ENCODE peak calls at places on chromosomes 6 and 20, in six cellular contexts. One of them, this sample, is unnamed.

GRCh38 chr6:34233867-34234266 is 2.8 kb upstream of the HMGA1 start:
- DNase-seq in breast epithelium: no peak
- DNase-seq in upper lobe of left lung: no peak
- DNase-seq in heart left ventricle: no peak
- DNase-seq in lung: no peak
- DNase-seq in A549: no peak
- DNase-seq in this sample: no peak

GRCh38 chr20:21693322-21693721 is 12.1 kb upstream of the PAX1 start:
- DNase-seq in heart left ventricle: no peak
- DNase-seq in A549: no peak
- DNase-seq in breast epithelium: no peak
- DNase-seq in lung: no peak
- DNase-seq in upper lobe of left lung: no peak
- DNase-seq in this sample: no peak

GRCh38 chr20:46253391-46253790 is 54.9 kb downstream of the CDH22 start:
- DNase-seq in lung: no peak
- DNase-seq in A549: peak
- DNase-seq in upper lobe of left lung: no peak
- DNase-seq in heart left ventricle: no peak
- DNase-seq in breast epithelium: no peak
- DNase-seq in this sample: no peak

GRCh38 chr6:94260755-94261154 is 841.4 kb upstream of the EPHA7 start:
- DNase-seq in heart left ventricle: no peak
- DNase-seq in upper lobe of left lung: no peak
- DNase-seq in lung: no peak
- DNase-seq in breast epithelium: no peak
- DNase-seq in A549: no peak
- DNase-seq in this sample: no peak

GRCh38 chr6:168884646-168885086 is 369.0 kb downstream of the THBS2 start:
- DNase-seq in A549: peak
- DNase-seq in lung: peak
- DNase-seq in heart left ventricle: peak
- DNase-seq in breast epithelium: peak
- DNase-seq in upper lobe of left lung: peak
- DNase-seq in this sample: peak

GRCh38 chr6:69164564-69165252 is 529.6 kb downstream of the ADGRB3 start:
- DNase-seq in upper lobe of left lung: no peak
- DNase-seq in heart left ventricle: no peak
- DNase-seq in lung: no peak
- DNase-seq in breast epithelium: no peak
- DNase-seq in A549: no peak
- DNase-seq in this sample: peak

GRCh38 chr6:155228549-155229166 is 35.2 kb upstream of the CLDN20 start:
- DNase-seq in lung: no peak
- DNase-seq in breast epithelium: no peak
- DNase-seq in heart left ventricle: no peak
- DNase-seq in A549: no peak
- DNase-seq in upper lobe of left lung: no peak
- DNase-seq in this sample: no peak

GRCh38 chr6:5435449-5435848 is 174.1 kb downstream of the FARS2 start:
- DNase-seq in breast epithelium: no peak
- DNase-seq in upper lobe of left lung: no peak
- DNase-seq in A549: no peak
- DNase-seq in heart left ventricle: no peak
- DNase-seq in lung: no peak
- DNase-seq in this sample: no peak

GRCh38 chr6:18262812-18263560 is 1.3 kb downstream of the DEK start:
- DNase-seq in breast epithelium: no peak
- DNase-seq in upper lobe of left lung: no peak
- DNase-seq in heart left ventricle: no peak
- DNase-seq in A549: no peak
- DNase-seq in lung: no peak
- DNase-seq in this sample: no peak

GRCh38 chr6:105259912-105260889 is 80.4 kb upstream of the POPDC3 start:
- DNase-seq in breast epithelium: no peak
- DNase-seq in A549: no peak
- DNase-seq in lung: no peak
- DNase-seq in upper lobe of left lung: no peak
- DNase-seq in heart left ventricle: no peak
- DNase-seq in this sample: peak

GRCh38 chr6:144266091-144266649 is 19.0 kb upstream of the UTRN start:
- DNase-seq in breast epithelium: peak
- DNase-seq in lung: peak
- DNase-seq in upper lobe of left lung: no peak
- DNase-seq in A549: peak
- DNase-seq in heart left ventricle: peak
- DNase-seq in this sample: peak

GRCh38 chr20:57650266-57650665 is 30.0 kb upstream of the ZBP1 start:
- DNase-seq in lung: no peak
- DNase-seq in upper lobe of left lung: no peak
- DNase-seq in breast epithelium: no peak
- DNase-seq in A549: peak
- DNase-seq in heart left ventricle: no peak
- DNase-seq in this sample: no peak

GRCh38 chr6:47485083-47485482 is 7.5 kb downstream of the CD2AP start:
- DNase-seq in A549: no peak
- DNase-seq in breast epithelium: no peak
- DNase-seq in heart left ventricle: no peak
- DNase-seq in lung: no peak
- DNase-seq in upper lobe of left lung: no peak
- DNase-seq in this sample: no peak

GRCh38 chr6:47484616-47485015 is 7.0 kb downstream of the CD2AP start:
- DNase-seq in A549: no peak
- DNase-seq in breast epithelium: no peak
- DNase-seq in upper lobe of left lung: no peak
- DNase-seq in heart left ventricle: no peak
- DNase-seq in lung: no peak
- DNase-seq in this sample: peak

GRCh38 chr6:47483853-47484546 is 6.4 kb downstream of the CD2AP start:
- DNase-seq in lung: no peak
- DNase-seq in A549: no peak
- DNase-seq in heart left ventricle: no peak
- DNase-seq in breast epithelium: no peak
- DNase-seq in upper lobe of left lung: no peak
- DNase-seq in this sample: no peak

GRCh38 chr6:47481806-47482205 is 4.2 kb downstream of the CD2AP start:
- DNase-seq in A549: no peak
- DNase-seq in breast epithelium: no peak
- DNase-seq in lung: no peak
- DNase-seq in heart left ventricle: no peak
- DNase-seq in upper lobe of left lung: no peak
- DNase-seq in this sample: no peak

DNA sequence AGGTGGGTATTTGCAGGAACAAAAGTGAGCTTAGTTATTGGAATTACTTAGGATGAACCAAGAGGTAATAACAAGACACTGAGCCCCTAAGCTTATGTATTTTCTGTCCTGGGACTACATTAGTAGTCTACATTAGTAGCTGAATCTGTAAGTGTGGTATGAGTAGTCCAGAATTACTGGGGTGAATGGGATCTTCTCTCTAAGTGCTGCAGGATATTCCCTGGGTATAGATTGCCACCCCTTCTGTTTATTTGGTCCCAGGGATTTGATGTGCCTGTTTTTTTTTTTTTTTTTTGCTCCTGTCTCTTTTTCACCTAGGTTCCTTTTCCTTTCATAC is 5.9 kb downstream of the CD2AP start:
- DNase-seq in lung: no peak
- DNase-seq in upper lobe of left lung: no peak
- DNase-seq in breast epithelium: no peak
- DNase-seq in heart left ventricle: no peak
- DNase-seq in A549: no peak
- DNase-seq in this sample: no peak
- H3K27ac ChIP-seq in lung: no peak
- H3K27ac ChIP-seq in upper lobe of left lung: no peak
- H3K27ac ChIP-seq in breast epithelium: peak
- H3K27ac ChIP-seq in heart left ventricle: no peak
- H3K27ac ChIP-seq in A549: peak
- H3K27ac ChIP-seq in this sample: peak

GRCh38 chr20:11401988-11402387 is 515.7 kb upstream of the BTBD3 start:
- DNase-seq in breast epithelium: no peak
- DNase-seq in heart left ventricle: no peak
- DNase-seq in lung: no peak
- DNase-seq in upper lobe of left lung: no peak
- DNase-seq in A549: no peak
- DNase-seq in this sample: no peak
- H3K4me3 ChIP-seq in breast epithelium: no peak
- H3K4me3 ChIP-seq in heart left ventricle: no peak
- H3K4me3 ChIP-seq in lung: no peak
- H3K4me3 ChIP-seq in upper lobe of left lung: no peak
- H3K4me3 ChIP-seq in A549: peak
- H3K4me3 ChIP-seq in this sample: no peak

GRCh38 chr20:41391587-41392001 is 25.0 kb upstream of the EMILIN3 start:
- DNase-seq in lung: no peak
- DNase-seq in breast epithelium: peak
- DNase-seq in A549: no peak
- DNase-seq in upper lobe of left lung: no peak
- DNase-seq in heart left ventricle: no peak
- DNase-seq in this sample: peak

GRCh38 chr20:41390889-41391288 is 24.3 kb upstream of the EMILIN3 start:
- DNase-seq in A549: no peak
- DNase-seq in breast epithelium: no peak
- DNase-seq in heart left ventricle: no peak
- DNase-seq in lung: no peak
- DNase-seq in upper lobe of left lung: no peak
- DNase-seq in this sample: no peak

GRCh38 chr20:41386502-41387427 is 20.1 kb upstream of the EMILIN3 start:
- DNase-seq in upper lobe of left lung: no peak
- DNase-seq in A549: no peak
- DNase-seq in breast epithelium: no peak
- DNase-seq in heart left ventricle: peak
- DNase-seq in lung: no peak
- DNase-seq in this sample: no peak

GRCh38 chr20:41392295-41392694 is 25.7 kb upstream of the EMILIN3 start:
- DNase-seq in A549: no peak
- DNase-seq in lung: no peak
- DNase-seq in heart left ventricle: no peak
- DNase-seq in upper lobe of left lung: no peak
- DNase-seq in breast epithelium: no peak
- DNase-seq in this sample: no peak

DNA sequence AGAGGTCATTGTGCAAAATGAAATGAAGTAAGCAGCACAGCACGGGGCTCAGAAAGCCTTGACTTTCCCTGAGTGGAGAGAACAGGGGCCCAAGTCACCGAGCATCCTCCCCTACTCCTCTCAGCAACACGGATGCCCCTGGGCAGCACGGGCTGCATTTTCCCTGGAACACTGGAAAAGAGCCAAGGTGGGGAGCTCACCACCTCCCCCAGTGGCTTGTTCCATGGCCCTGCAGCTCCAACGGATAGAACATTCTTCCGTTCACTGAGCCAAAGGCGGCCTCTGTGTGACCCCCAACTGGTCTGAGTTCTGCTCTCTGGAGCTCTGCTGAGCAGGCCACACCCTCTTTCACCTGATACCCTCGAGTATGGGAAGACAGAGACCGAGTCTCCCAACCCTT is 20.8 kb upstream of the EMILIN3 start:
- DNase-seq in heart left ventricle: no peak
- DNase-seq in lung: no peak
- DNase-seq in breast epithelium: no peak
- DNase-seq in A549: no peak
- DNase-seq in upper lobe of left lung: no peak
- DNase-seq in this sample: peak
- TF ChIP-seq CTCF in heart left ventricle: no peak
- TF ChIP-seq CTCF in lung: no peak
- TF ChIP-seq CTCF in breast epithelium: no peak
- TF ChIP-seq CTCF in A549: no peak
- TF ChIP-seq CTCF in upper lobe of left lung: no peak
- TF ChIP-seq CTCF in this sample: peak

DNA sequence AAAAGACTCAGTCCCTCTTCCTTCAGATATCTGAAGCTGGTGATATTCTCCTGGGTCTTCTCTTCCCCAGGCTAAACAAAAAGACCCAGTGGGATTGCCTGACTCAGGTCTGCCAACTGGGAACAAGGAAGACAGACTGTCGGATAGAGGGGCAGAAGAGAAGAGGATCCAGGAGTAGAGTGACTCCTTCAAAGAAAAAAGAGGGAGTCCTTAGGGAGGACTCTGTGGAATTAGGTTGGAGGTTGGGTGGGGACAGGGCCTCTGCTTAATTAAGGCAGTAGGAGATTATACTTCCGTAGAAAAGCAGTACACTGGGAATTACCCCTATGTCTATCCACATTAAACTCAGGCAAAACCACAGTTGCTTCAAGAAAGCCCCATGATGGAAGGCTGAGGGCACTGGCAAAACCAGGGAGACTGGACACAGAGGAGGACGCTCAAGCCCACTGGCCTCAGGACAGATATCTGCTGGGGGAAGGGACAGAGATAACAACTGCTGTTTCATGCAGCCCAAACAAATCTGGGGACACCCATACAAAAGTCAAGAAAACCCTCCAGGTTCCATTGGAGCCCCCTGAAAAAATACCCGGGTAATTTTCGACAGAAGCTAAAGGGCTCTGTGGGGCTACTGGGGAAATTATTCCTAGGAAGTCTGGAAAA is 5.7 kb downstream of the BCL2L1 start:
- DNase-seq in breast epithelium: no peak
- DNase-seq in upper lobe of left lung: no peak
- DNase-seq in lung: no peak
- DNase-seq in heart left ventricle: no peak
- DNase-seq in A549: no peak
- DNase-seq in this sample: no peak
- H3K27ac ChIP-seq in breast epithelium: peak
- H3K27ac ChIP-seq in upper lobe of left lung: peak
- H3K27ac ChIP-seq in lung: peak
- H3K27ac ChIP-seq in heart left ventricle: peak
- H3K27ac ChIP-seq in A549: peak
- H3K27ac ChIP-seq in this sample: no peak

GRCh38 chr20:1001981-1002681 is at the start of gene RSPO4:
- DNase-seq in upper lobe of left lung: peak
- DNase-seq in heart left ventricle: no peak
- DNase-seq in breast epithelium: no peak
- DNase-seq in A549: no peak
- DNase-seq in lung: no peak
- DNase-seq in this sample: no peak
- H3K4me3 ChIP-seq in upper lobe of left lung: peak
- H3K4me3 ChIP-seq in heart left ventricle: no peak
- H3K4me3 ChIP-seq in breast epithelium: peak
- H3K4me3 ChIP-seq in A549: peak
- H3K4me3 ChIP-seq in lung: no peak
- H3K4me3 ChIP-seq in this sample: peak

GRCh38 chr6:37127961-37128862 is 41.7 kb upstream of the PIM1 start:
- DNase-seq in breast epithelium: no peak
- DNase-seq in A549: no peak
- DNase-seq in lung: no peak
- DNase-seq in upper lobe of left lung: no peak
- DNase-seq in heart left ventricle: no peak
- DNase-seq in this sample: peak
- TF ChIP-seq CTCF in breast epithelium: no peak
- TF ChIP-seq CTCF in A549: no peak
- TF ChIP-seq CTCF in lung: no peak
- TF ChIP-seq CTCF in upper lobe of left lung: no peak
- TF ChIP-seq CTCF in heart left ventricle: no peak
- TF ChIP-seq CTCF in this sample: no peak

GRCh38 chr6:157186785-157187181 is 136.5 kb downstream of the TMEM242 start:
- DNase-seq in breast epithelium: no peak
- DNase-seq in lung: no peak
- DNase-seq in upper lobe of left lung: no peak
- DNase-seq in heart left ventricle: no peak
- DNase-seq in A549: no peak
- DNase-seq in this sample: no peak
- H3K27ac ChIP-seq in breast epithelium: peak
- H3K27ac ChIP-seq in lung: no peak
- H3K27ac ChIP-seq in upper lobe of left lung: no peak
- H3K27ac ChIP-seq in heart left ventricle: no peak
- H3K27ac ChIP-seq in A549: no peak
- H3K27ac ChIP-seq in this sample: peak